ENCODE peak calls at places on chromosome 14, in ten cellular contexts. One of them, this sample, is unnamed.

GRCh38 chr14:95182379-95182778 is 25.1 kb upstream of the DICER1 start:
- DNase-seq in Calu3: no peak
- DNase-seq in stomach: no peak
- DNase-seq in adrenal gland: no peak
- DNase-seq in astrocyte of the spinal cord: no peak
- DNase-seq in GM12878: no peak
- DNase-seq in progenitor cell of endocrine pancreas: no peak
- DNase-seq in tibial artery: no peak
- DNase-seq in RWPE1: no peak
- DNase-seq in foreskin fibroblast: no peak
- DNase-seq in this sample: no peak

GRCh38 chr14:34710744-34711143 is 3.6 kb downstream of the CFL2 start:
- DNase-seq in GM12878: no peak
- DNase-seq in progenitor cell of endocrine pancreas: no peak
- DNase-seq in Calu3: no peak
- DNase-seq in stomach: no peak
- DNase-seq in astrocyte of the spinal cord: peak; percentile 16
- DNase-seq in RWPE1: no peak
- DNase-seq in adrenal gland: no peak
- DNase-seq in foreskin fibroblast: no peak
- DNase-seq in tibial artery: no peak
- DNase-seq in this sample: no peak

GRCh38 chr14:101562659-101563351 is 1.5 kb downstream of the DIO3 start:
- DNase-seq in Calu3: no peak
- DNase-seq in stomach: no peak
- DNase-seq in foreskin fibroblast: no peak
- DNase-seq in adrenal gland: no peak
- DNase-seq in RWPE1: no peak
- DNase-seq in tibial artery: no peak
- DNase-seq in GM12878: no peak
- DNase-seq in astrocyte of the spinal cord: no peak
- DNase-seq in progenitor cell of endocrine pancreas: no peak
- DNase-seq in this sample: no peak

GRCh38 chr14:91714805-91715204 is 17.1 kb downstream of the CATSPERB start:
- DNase-seq in foreskin fibroblast: no peak
- DNase-seq in RWPE1: no peak
- DNase-seq in Calu3: peak; percentile 9
- DNase-seq in tibial artery: no peak
- DNase-seq in astrocyte of the spinal cord: no peak
- DNase-seq in adrenal gland: no peak
- DNase-seq in stomach: no peak
- DNase-seq in progenitor cell of endocrine pancreas: no peak
- DNase-seq in GM12878: no peak
- DNase-seq in this sample: no peak

GRCh38 chr14:84885061-84885460 is 644.9 kb upstream of the FLRT2 start:
- DNase-seq in astrocyte of the spinal cord: no peak
- DNase-seq in GM12878: no peak
- DNase-seq in foreskin fibroblast: no peak
- DNase-seq in progenitor cell of endocrine pancreas: no peak
- DNase-seq in RWPE1: no peak
- DNase-seq in stomach: no peak
- DNase-seq in adrenal gland: no peak
- DNase-seq in tibial artery: no peak
- DNase-seq in Calu3: no peak
- DNase-seq in this sample: no peak

GRCh38 chr14:83847102-83847501 is 1682.8 kb upstream of the FLRT2 start:
- DNase-seq in progenitor cell of endocrine pancreas: no peak
- DNase-seq in astrocyte of the spinal cord: no peak
- DNase-seq in GM12878: no peak
- DNase-seq in adrenal gland: no peak
- DNase-seq in tibial artery: no peak
- DNase-seq in foreskin fibroblast: no peak
- DNase-seq in RWPE1: no peak
- DNase-seq in stomach: no peak
- DNase-seq in Calu3: no peak
- DNase-seq in this sample: no peak

GRCh38 chr14:60079723-60080122 is 12.0 kb upstream of the PCNX4 start:
- DNase-seq in astrocyte of the spinal cord: no peak
- DNase-seq in RWPE1: no peak
- DNase-seq in Calu3: no peak
- DNase-seq in adrenal gland: no peak
- DNase-seq in foreskin fibroblast: no peak
- DNase-seq in progenitor cell of endocrine pancreas: no peak
- DNase-seq in tibial artery: no peak
- DNase-seq in stomach: no peak
- DNase-seq in GM12878: no peak
- DNase-seq in this sample: no peak

GRCh38 chr14:77406718-77407117 is 16.6 kb downstream of the NOXRED1 start:
- DNase-seq in progenitor cell of endocrine pancreas: no peak
- DNase-seq in RWPE1: no peak
- DNase-seq in tibial artery: no peak
- DNase-seq in foreskin fibroblast: no peak
- DNase-seq in astrocyte of the spinal cord: no peak
- DNase-seq in Calu3: no peak
- DNase-seq in GM12878: no peak
- DNase-seq in stomach: no peak
- DNase-seq in adrenal gland: no peak
- DNase-seq in this sample: no peak

GRCh38 chr14:53538316-53538851 is 385.3 kb upstream of the DDHD1 start:
- DNase-seq in RWPE1: no peak
- DNase-seq in stomach: no peak
- DNase-seq in adrenal gland: no peak
- DNase-seq in GM12878: no peak
- DNase-seq in Calu3: no peak
- DNase-seq in progenitor cell of endocrine pancreas: no peak
- DNase-seq in foreskin fibroblast: no peak
- DNase-seq in tibial artery: no peak
- DNase-seq in astrocyte of the spinal cord: no peak
- DNase-seq in this sample: no peak

GRCh38 chr14:66233571-66233970 is 252.6 kb upstream of the CCDC196 start:
- DNase-seq in adrenal gland: no peak
- DNase-seq in astrocyte of the spinal cord: no peak
- DNase-seq in progenitor cell of endocrine pancreas: no peak
- DNase-seq in Calu3: no peak
- DNase-seq in RWPE1: no peak
- DNase-seq in foreskin fibroblast: no peak
- DNase-seq in GM12878: no peak
- DNase-seq in stomach: no peak
- DNase-seq in tibial artery: no peak
- DNase-seq in this sample: no peak

GRCh38 chr14:85471744-85472143 is 58.2 kb upstream of the FLRT2 start:
- DNase-seq in foreskin fibroblast: peak; percentile 93
- DNase-seq in Calu3: peak; percentile 4
- DNase-seq in progenitor cell of endocrine pancreas: no peak
- DNase-seq in astrocyte of the spinal cord: peak; percentile 92
- DNase-seq in GM12878: no peak
- DNase-seq in adrenal gland: peak; percentile 28
- DNase-seq in stomach: no peak
- DNase-seq in tibial artery: no peak
- DNase-seq in RWPE1: peak; percentile 49
- DNase-seq in this sample: peak; percentile 29

GRCh38 chr14:92780865-92781264 is 13.2 kb upstream of the GOLGA5 start:
- DNase-seq in tibial artery: no peak
- DNase-seq in adrenal gland: no peak
- DNase-seq in progenitor cell of endocrine pancreas: no peak
- DNase-seq in GM12878: no peak
- DNase-seq in Calu3: no peak
- DNase-seq in RWPE1: no peak
- DNase-seq in astrocyte of the spinal cord: no peak
- DNase-seq in stomach: no peak
- DNase-seq in foreskin fibroblast: no peak
- DNase-seq in this sample: no peak

GRCh38 chr14:91113829-91114078 is at the start of gene DGLUCY:
- DNase-seq in progenitor cell of endocrine pancreas: no peak
- DNase-seq in GM12878: no peak
- DNase-seq in tibial artery: no peak
- DNase-seq in astrocyte of the spinal cord: no peak
- DNase-seq in foreskin fibroblast: peak; percentile 75
- DNase-seq in Calu3: no peak
- DNase-seq in stomach: peak; percentile 80
- DNase-seq in RWPE1: no peak
- DNase-seq in adrenal gland: peak; percentile 82
- DNase-seq in this sample: peak; percentile 81

GRCh38 chr14:100731846-100732765 is 5.4 kb downstream of the DLK1 start:
- DNase-seq in adrenal gland: no peak
- DNase-seq in progenitor cell of endocrine pancreas: no peak
- DNase-seq in foreskin fibroblast: no peak
- DNase-seq in astrocyte of the spinal cord: no peak
- DNase-seq in stomach: no peak
- DNase-seq in GM12878: no peak
- DNase-seq in RWPE1: no peak
- DNase-seq in tibial artery: no peak
- DNase-seq in Calu3: no peak
- DNase-seq in this sample: no peak

GRCh38 chr14:91354979-91355685 is 62.5 kb downstream of the CCDC88C start:
- DNase-seq in GM12878: no peak
- DNase-seq in RWPE1: no peak
- DNase-seq in adrenal gland: no peak
- DNase-seq in tibial artery: no peak
- DNase-seq in progenitor cell of endocrine pancreas: peak; percentile 33
- DNase-seq in stomach: no peak
- DNase-seq in Calu3: no peak
- DNase-seq in astrocyte of the spinal cord: no peak
- DNase-seq in foreskin fibroblast: no peak
- DNase-seq in this sample: no peak

GRCh38 chr14:61561657-61562276 is 133.5 kb upstream of the HIF1A start:
- DNase-seq in foreskin fibroblast: peak; percentile 99
- DNase-seq in stomach: peak; percentile 84
- DNase-seq in GM12878: no peak
- DNase-seq in progenitor cell of endocrine pancreas: no peak
- DNase-seq in RWPE1: peak; percentile 84
- DNase-seq in Calu3: peak; percentile 78
- DNase-seq in adrenal gland: peak; percentile 91
- DNase-seq in astrocyte of the spinal cord: peak; percentile 97
- DNase-seq in tibial artery: peak; percentile 89
- DNase-seq in this sample: peak; percentile 76

GRCh38 chr14:81946808-81947798 is 413.4 kb upstream of the SEL1L start:
- DNase-seq in astrocyte of the spinal cord: no peak
- DNase-seq in stomach: no peak
- DNase-seq in progenitor cell of endocrine pancreas: no peak
- DNase-seq in tibial artery: no peak
- DNase-seq in RWPE1: no peak
- DNase-seq in foreskin fibroblast: no peak
- DNase-seq in Calu3: no peak
- DNase-seq in adrenal gland: no peak
- DNase-seq in GM12878: no peak
- DNase-seq in this sample: no peak

GRCh38 chr14:71209888-71210287 is 302.6 kb downstream of the PCNX1 start:
- DNase-seq in RWPE1: no peak
- DNase-seq in foreskin fibroblast: no peak
- DNase-seq in GM12878: no peak
- DNase-seq in Calu3: no peak
- DNase-seq in tibial artery: no peak
- DNase-seq in stomach: no peak
- DNase-seq in adrenal gland: no peak
- DNase-seq in astrocyte of the spinal cord: no peak
- DNase-seq in progenitor cell of endocrine pancreas: no peak
- DNase-seq in this sample: no peak

GRCh38 chr14:106044949-106045596 is 518.7 kb downstream of the TMEM121 start:
- DNase-seq in foreskin fibroblast: no peak
- DNase-seq in tibial artery: no peak
- DNase-seq in astrocyte of the spinal cord: no peak
- DNase-seq in RWPE1: no peak
- DNase-seq in progenitor cell of endocrine pancreas: no peak
- DNase-seq in GM12878: no peak
- DNase-seq in Calu3: peak; percentile 67
- DNase-seq in stomach: peak; percentile 60
- DNase-seq in adrenal gland: peak; percentile 42
- DNase-seq in this sample: no peak
- TF ChIP-seq CTCF in foreskin fibroblast: no peak
- TF ChIP-seq CTCF in tibial artery: peak; percentile 10
- TF ChIP-seq CTCF in astrocyte of the spinal cord: no peak
- TF ChIP-seq CTCF in RWPE1: no peak
- TF ChIP-seq CTCF in progenitor cell of endocrine pancreas: no peak
- TF ChIP-seq CTCF in GM12878: no peak
- TF ChIP-seq CTCF in Calu3: peak; percentile 44
- TF ChIP-seq CTCF in stomach: peak; percentile 33
- TF ChIP-seq CTCF in adrenal gland: peak; percentile 7
- TF ChIP-seq CTCF in this sample: peak; percentile 35

DNA sequence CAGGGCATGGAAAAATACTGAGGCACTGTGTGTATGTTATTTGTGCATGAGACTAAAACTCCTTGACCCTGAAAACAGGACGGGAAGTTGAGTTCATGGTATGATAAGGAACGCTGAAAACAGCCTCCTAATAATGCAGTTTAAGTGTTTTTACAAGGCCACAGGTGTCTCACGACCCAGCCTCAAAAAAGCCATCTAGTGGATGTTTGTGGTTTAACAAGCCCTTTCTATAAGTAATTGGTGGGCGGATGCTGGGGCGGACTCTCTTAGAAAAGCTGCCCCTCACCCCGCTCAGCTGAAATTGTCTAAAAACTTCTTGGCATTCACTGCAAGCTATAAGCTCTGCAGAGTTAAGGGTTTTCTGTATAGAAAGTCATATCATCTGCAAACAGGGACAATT is 184.5 kb downstream of the NUBPL start:
- DNase-seq in astrocyte of the spinal cord: no peak
- DNase-seq in RWPE1: no peak
- DNase-seq in foreskin fibroblast: no peak
- DNase-seq in adrenal gland: no peak
- DNase-seq in progenitor cell of endocrine pancreas: no peak
- DNase-seq in Calu3: no peak
- DNase-seq in stomach: no peak
- DNase-seq in tibial artery: no peak
- DNase-seq in GM12878: no peak
- DNase-seq in this sample: no peak
- TF ChIP-seq CTCF in astrocyte of the spinal cord: no peak
- TF ChIP-seq CTCF in RWPE1: no peak
- TF ChIP-seq CTCF in foreskin fibroblast: no peak
- TF ChIP-seq CTCF in adrenal gland: no peak
- TF ChIP-seq CTCF in progenitor cell of endocrine pancreas: no peak
- TF ChIP-seq CTCF in Calu3: no peak
- TF ChIP-seq CTCF in stomach: no peak
- TF ChIP-seq CTCF in tibial artery: no peak
- TF ChIP-seq CTCF in GM12878: no peak
- TF ChIP-seq CTCF in this sample: no peak

DNA sequence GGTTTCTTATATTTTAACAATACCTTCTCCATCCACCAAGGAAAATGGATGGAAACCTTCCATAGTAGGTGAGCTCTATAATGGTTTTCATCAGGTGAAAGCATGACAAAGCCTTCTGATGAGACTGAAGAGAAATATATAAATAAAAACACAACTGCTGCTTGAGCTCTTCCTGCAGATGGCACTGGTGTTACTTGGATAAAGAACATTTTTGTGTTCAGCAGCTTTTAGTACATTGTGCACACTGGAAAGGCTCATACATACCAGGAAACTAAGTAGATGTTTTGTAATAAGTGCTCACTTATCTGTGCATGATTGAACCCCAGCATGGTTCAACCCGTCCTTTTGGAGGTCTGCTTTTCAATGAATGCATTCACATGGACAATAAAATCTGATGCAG is 357.3 kb upstream of the MIS18BP1 start:
- DNase-seq in adrenal gland: no peak
- DNase-seq in GM12878: no peak
- DNase-seq in astrocyte of the spinal cord: peak; percentile 26
- DNase-seq in RWPE1: peak; percentile 12
- DNase-seq in foreskin fibroblast: no peak
- DNase-seq in stomach: no peak
- DNase-seq in progenitor cell of endocrine pancreas: no peak
- DNase-seq in tibial artery: no peak
- DNase-seq in Calu3: peak; percentile 4
- DNase-seq in this sample: no peak
- TF ChIP-seq CTCF in adrenal gland: no peak
- TF ChIP-seq CTCF in GM12878: peak; percentile 7
- TF ChIP-seq CTCF in astrocyte of the spinal cord: peak; percentile 44
- TF ChIP-seq CTCF in RWPE1: peak; percentile 18
- TF ChIP-seq CTCF in foreskin fibroblast: no peak
- TF ChIP-seq CTCF in stomach: no peak
- TF ChIP-seq CTCF in progenitor cell of endocrine pancreas: peak; percentile 46
- TF ChIP-seq CTCF in tibial artery: no peak
- TF ChIP-seq CTCF in Calu3: no peak
- TF ChIP-seq CTCF in this sample: no peak

GRCh38 chr14:49134940-49135339 is 451.2 kb downstream of the RPS29 start:
- DNase-seq in foreskin fibroblast: no peak
- DNase-seq in Calu3: no peak
- DNase-seq in progenitor cell of endocrine pancreas: no peak
- DNase-seq in adrenal gland: no peak
- DNase-seq in GM12878: no peak
- DNase-seq in astrocyte of the spinal cord: no peak
- DNase-seq in tibial artery: no peak
- DNase-seq in stomach: no peak
- DNase-seq in RWPE1: no peak
- DNase-seq in this sample: no peak
- TF ChIP-seq CTCF in foreskin fibroblast: no peak
- TF ChIP-seq CTCF in Calu3: no peak
- TF ChIP-seq CTCF in progenitor cell of endocrine pancreas: no peak
- TF ChIP-seq CTCF in adrenal gland: no peak
- TF ChIP-seq CTCF in GM12878: no peak
- TF ChIP-seq CTCF in astrocyte of the spinal cord: no peak
- TF ChIP-seq CTCF in tibial artery: peak; percentile 8
- TF ChIP-seq CTCF in stomach: no peak
- TF ChIP-seq CTCF in RWPE1: no peak
- TF ChIP-seq CTCF in this sample: no peak

This sample was measured in lung.